ENCODE peak calls at places on chromosome 14, in four cellular contexts. O is GM12878, I is HepG2, S is H1. H is an unnamed sample. For H3K4me1, the result is how much of the 10 kb centered on the place peaks cover.

GRCh38 chr14:100407376-100408102 is 84.4 kb downstream of the SLC25A47 start:
- DNase-seq in S (no peak), I (no peak), O (no peak), H (no peak)

GRCh38 chr14:74919421-74920165 is 3.5 kb downstream of the RPS6KL1 start:
- DNase-seq in I (no peak), O (no peak), S (no peak), H (no peak)

GRCh38 chr14:59358105-59358504 is 107.1 kb downstream of the GPR135 start:
- DNase-seq in I (peak), O (no peak), S (peak), H (peak)

GRCh38 chr14:89473979-89474378 is 56.9 kb upstream of the FOXN3 start:
- DNase-seq in S (no peak), I (no peak), O (no peak), H (no peak)

GRCh38 chr14:49946320-49947141 is 53.6 kb downstream of the ARF6 start:
- DNase-seq in I (peak), O (no peak), S (no peak), H (no peak)

GRCh38 chr14:31926652-31927347 is 150.3 kb upstream of the ARHGAP5 start:
- DNase-seq in I (peak), S (no peak), O (no peak), H (no peak)

GRCh38 chr14:59017285-59017965 is 171.0 kb upstream of the DAAM1 start:
- DNase-seq in I (no peak), S (no peak), O (no peak), H (no peak)

GRCh38 chr14:85313801-85314207 is 216.1 kb upstream of the FLRT2 start:
- DNase-seq in I (no peak), O (no peak), S (no peak), H (no peak)

GRCh38 chr14:50957296-50957695 is 13.0 kb upstream of the PYGL start:
- DNase-seq in O (no peak), S (no peak), I (no peak), H (no peak)

GRCh38 chr14:35384386-35385041 is 20.0 kb downstream of the NFKBIA start:
- DNase-seq in S (no peak), I (peak), O (no peak), H (no peak)

DNA sequence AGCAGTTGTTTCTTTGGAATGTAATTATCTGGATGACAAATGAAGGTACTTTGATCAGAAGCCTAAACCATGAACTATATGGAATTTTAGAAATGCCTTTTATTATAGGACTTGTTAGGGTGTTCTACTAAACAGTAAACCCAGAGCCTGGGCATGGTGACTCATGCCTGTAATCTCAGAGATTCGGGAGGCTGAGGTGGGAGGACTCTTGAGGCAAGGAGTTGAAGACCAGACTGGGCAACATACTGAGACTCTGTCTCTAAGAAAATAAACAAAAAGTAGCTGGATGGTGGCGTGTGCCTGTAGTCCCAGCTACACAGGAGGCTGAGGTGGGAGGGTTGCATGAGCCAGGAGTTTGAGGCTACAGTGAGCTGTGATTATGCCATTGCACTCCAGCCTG is 23.9 kb downstream of the PALS1 start:
- DNase-seq in S (no peak), I (no peak), O (no peak), H (no peak)
- TF ChIP-seq SUZ12 in S (no peak), I (no peak), O (no peak), H (no peak)

DNA sequence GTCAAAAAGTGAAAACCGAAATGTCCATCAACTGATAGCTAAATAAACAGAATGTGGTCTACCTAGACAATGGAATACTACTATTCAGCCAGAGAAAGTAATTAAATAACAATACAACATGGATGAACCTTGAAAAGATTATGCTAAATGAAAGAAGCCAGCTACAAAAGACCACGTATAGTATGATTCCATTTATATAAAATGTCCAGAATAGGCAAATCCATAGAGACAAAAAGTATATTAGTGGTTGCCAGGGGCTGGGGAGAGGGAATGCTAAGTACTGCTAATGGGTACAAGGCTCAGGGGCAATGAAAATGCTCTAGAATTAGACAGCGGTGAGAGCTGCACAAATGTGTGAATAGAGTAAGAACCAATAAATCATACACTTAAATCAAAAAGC is 29.9 kb downstream of the CDC42BPB start:
- DNase-seq in S (no peak), O (no peak), I (no peak), H (no peak)
- H3K4me1 ChIP-seq in S (under half), O (under half), I (under half), H (under half)

GRCh38 chr14:21191809-21192446 is 36.1 kb upstream of the OR5AU1 start:
- DNase-seq in O (no peak), S (peak), I (peak), H (peak)
- H3K4me3 ChIP-seq in O (peak), S (peak), I (peak), H (peak)

GRCh38 chr14:54220122-54220691 is 176.6 kb upstream of the CDKN3 start:
- DNase-seq in O (no peak), I (no peak), S (no peak), H (no peak)

GRCh38 chr14:54220697-54221431 is 175.9 kb upstream of the CDKN3 start:
- DNase-seq in S (no peak), O (no peak), I (no peak), H (no peak)

GRCh38 chr14:54221432-54221803 is 175.4 kb upstream of the CDKN3 start:
- DNase-seq in S (no peak), I (no peak), O (no peak), H (no peak)

GRCh38 chr14:54223978-54224377 is 172.8 kb upstream of the CDKN3 start:
- DNase-seq in I (no peak), O (no peak), S (no peak), H (no peak)

GRCh38 chr14:54221971-54222370 is 174.8 kb upstream of the CDKN3 start:
- DNase-seq in S (no peak), O (no peak), I (no peak), H (no peak)
- TF ChIP-seq SUZ12 in S (no peak), O (no peak), I (no peak), H (no peak)

GRCh38 chr14:103124501-103125001 is 1.3 kb downstream of the TNFAIP2 start:
- DNase-seq in O (no peak), I (no peak), S (no peak), H (no peak)
- H3K4me1 ChIP-seq in O (under half), I (under half), S (under half), H (under half)

H was measured in NT2/D1.